ENCODE peak calls at places on chromosomes 6 and 20, in nine cellular contexts. U, R, E, Q, V, O, L, S and F are unnamed samples.

GRCh38 chr6:38239719-38240451 is 399.8 kb downstream of the BTBD9 start:
- DNase-seq in L (no peak), Q (no peak), O (no peak), E (peak), R (no peak), U (no peak), V (no peak), S (no peak), F (no peak)

GRCh38 chr6:147322299-147323162 is 118.3 kb downstream of the STXBP5 start:
- DNase-seq in S (no peak), V (no peak), E (peak), U (no peak), O (no peak), L (no peak), Q (no peak), R (no peak), F (no peak)

GRCh38 chr6:3247255-3248146 is 11.2 kb upstream of the PSMG4 start:
- DNase-seq in U (peak), R (peak), S (no peak), V (no peak), L (no peak), O (peak), Q (no peak), E (peak), F (no peak)

GRCh38 chr6:90194371-90194841 is 102.2 kb downstream of the BACH2 start:
- DNase-seq in R (no peak), Q (no peak), L (no peak), S (no peak), O (no peak), V (no peak), E (peak), U (peak), F (no peak)

GRCh38 chr6:30857537-30857936 is 26.8 kb upstream of the DDR1 start:
- DNase-seq in L (no peak), V (no peak), O (no peak), E (no peak), S (no peak), U (no peak), Q (no peak), R (no peak), F (no peak)

GRCh38 chr6:68777956-68778355 is 142.9 kb downstream of the ADGRB3 start:
- DNase-seq in L (no peak), U (no peak), O (peak), Q (no peak), V (no peak), S (no peak), R (no peak), E (peak), F (no peak)

GRCh38 chr6:36126553-36127458 is 3.5 kb upstream of the MAPK13 start:
- DNase-seq in O (no peak), Q (no peak), U (no peak), E (peak), V (no peak), S (no peak), R (no peak), L (no peak), F (no peak)

GRCh38 chr6:130296854-130297253 is 69.0 kb upstream of the TMEM200A start:
- DNase-seq in S (no peak), L (no peak), O (no peak), Q (no peak), E (no peak), U (no peak), V (no peak), R (no peak), F (no peak)

GRCh38 chr6:153980176-153980575 is 58.9 kb upstream of the OPRM1 start:
- DNase-seq in R (no peak), S (no peak), U (no peak), V (no peak), O (no peak), Q (no peak), L (no peak), E (no peak), F (no peak)

GRCh38 chr6:24228681-24229255 is 102.8 kb downstream of the NRSN1 start:
- DNase-seq in Q (no peak), S (no peak), U (no peak), O (no peak), L (no peak), E (peak), V (no peak), R (no peak), F (no peak)

GRCh38 chr6:111250743-111251406 is 163.6 kb downstream of the SLC16A10 start:
- DNase-seq in E (no peak), V (no peak), U (no peak), S (no peak), L (no peak), Q (no peak), O (no peak), R (no peak), F (no peak)

GRCh38 chr6:106574729-106575458 is 54.4 kb downstream of the RTN4IP1 start:
- DNase-seq in U (peak), O (peak), R (no peak), S (no peak), E (peak), V (no peak), L (no peak), Q (no peak), F (no peak)

GRCh38 chr6:119541132-119541905 is 191.8 kb upstream of the MAN1A1 start:
- DNase-seq in E (peak), S (no peak), R (no peak), O (no peak), V (no peak), U (peak), L (no peak), Q (no peak), F (no peak)

GRCh38 chr6:44297063-44298038 is 15.8 kb downstream of the AARS2 start:
- DNase-seq in S (peak), Q (peak), R (no peak), U (no peak), V (peak), L (peak), E (peak), O (peak), F (no peak)

GRCh38 chr20:49668181-49668877 is 45.3 kb downstream of the B4GALT5 start:
- DNase-seq in Q (peak), S (peak), E (no peak), R (peak), V (no peak), U (no peak), L (peak), O (peak), F (no peak)

GRCh38 chr20:17794400-17794799 is 94.6 kb downstream of the BANF2 start:
- DNase-seq in U (no peak), O (peak), R (no peak), L (no peak), Q (no peak), E (no peak), S (no peak), V (no peak), F (no peak)

GRCh38 chr20:34549291-34549928 is 9.1 kb upstream of the MAP1LC3A start:
- DNase-seq in S (no peak), E (peak), O (no peak), R (no peak), L (no peak), U (no peak), V (peak), Q (no peak), F (no peak)